ENCODE peak calls at places on chromosomes 1 and 21, in six cellular contexts. K is effector memory CD4-positive, alpha-beta T cell; Q is Calu3; Z is HEK293T; T is NCI-H774; U is endothelial cell. L is an unnamed sample.

GRCh38 chr1:5566924-5567323 is 425.3 kb downstream of the NPHP4 start:
- DNase-seq in K (no peak), Q (no peak), Z (no peak), T (no peak), U (no peak), L (no peak)

GRCh38 chr1:66357478-66358197 is 176.3 kb upstream of the SGIP1 start:
- DNase-seq in K (no peak), Q (no peak), Z (peak; percentile 24), T (no peak), U (no peak), L (no peak)

GRCh38 chr1:212212901-212213300 is 72.3 kb upstream of the PPP2R5A start:
- DNase-seq in K (no peak), Q (no peak), Z (no peak), T (no peak), U (no peak), L (peak; percentile 73)

GRCh38 chr1:108704501-108704900 is 8.2 kb upstream of the FNDC7 start:
- DNase-seq in K (no peak), Q (peak; percentile 15), Z (no peak), T (no peak), U (no peak), L (no peak)

GRCh38 chr1:18100493-18101063 is 7.0 kb upstream of the IGSF21 start:
- DNase-seq in K (no peak), Q (peak; percentile 42), Z (peak; percentile 74), T (peak; percentile 4), U (peak; percentile 63), L (peak; percentile 68)

GRCh38 chr1:3594706-3595377 is 16.5 kb downstream of the MEGF6 start:
- DNase-seq in K (no peak), Q (no peak), Z (no peak), T (no peak), U (no peak), L (no peak)

GRCh38 chr1:3056641-3057040 is 12.4 kb upstream of the PRDM16 start:
- DNase-seq in K (no peak), Q (no peak), Z (no peak), T (no peak), U (no peak), L (no peak)

GRCh38 chr1:2231667-2232254 is 3.6 kb downstream of the SKI start:
- DNase-seq in K (peak; percentile 72), Q (peak; percentile 61), Z (peak; percentile 72), T (no peak), U (no peak), L (no peak)

GRCh38 chr1:93518516-93518915 is 70.6 kb downstream of the FNBP1L start:
- DNase-seq in K (no peak), Q (no peak), Z (no peak), T (no peak), U (no peak), L (peak; percentile 21)

GRCh38 chr1:218156602-218157001 is 128.5 kb upstream of the RRP15 start:
- DNase-seq in K (no peak), Q (peak; percentile 69), Z (peak; percentile 12), T (peak; percentile 65), U (no peak), L (no peak)

GRCh38 chr1:110561631-110562030 is 42.7 kb upstream of the KCNA10 start:
- DNase-seq in K (no peak), Q (no peak), Z (no peak), T (no peak), U (no peak), L (no peak)

GRCh38 chr1:32749726-32750224 is 47.2 kb upstream of the SYNC start:
- DNase-seq in K (no peak), Q (no peak), Z (no peak), T (no peak), U (no peak), L (no peak)

GRCh38 chr1:187300093-187300492 is 471.3 kb downstream of the PLA2G4A start:
- DNase-seq in K (no peak), Q (no peak), Z (no peak), T (no peak), U (no peak), L (no peak)

GRCh38 chr1:197675475-197676324 is 99.6 kb downstream of the DENND1B start:
- DNase-seq in K (no peak), Q (peak; percentile 23), Z (no peak), T (no peak), U (no peak), L (peak; percentile 69)

GRCh38 chr1:54238353-54239040 is 38.5 kb downstream of the MRPL37 start:
- DNase-seq in K (no peak), Q (no peak), Z (no peak), T (no peak), U (no peak), L (no peak)

GRCh38 chr1:182764029-182764768 is 25.4 kb upstream of the NPL start:
- DNase-seq in K (no peak), Q (no peak), Z (no peak), T (no peak), U (no peak), L (no peak)

GRCh38 chr1:168498159-168498609 is 45.6 kb downstream of the XCL2 start:
- DNase-seq in K (no peak), Q (no peak), Z (no peak), T (no peak), U (no peak), L (peak; percentile 95)

GRCh38 chr1:182841368-182841988 is 2.3 kb downstream of the DHX9 start:
- DNase-seq in K (no peak), Q (peak; percentile 21), Z (no peak), T (no peak), U (no peak), L (no peak)

GRCh38 chr1:50633465-50633864 is 210.2 kb upstream of the DMRTA2 start:
- DNase-seq in K (no peak), Q (peak; percentile 20), Z (peak; percentile 7), T (peak; percentile 56), U (no peak), L (peak; percentile 24)

GRCh38 chr1:224500802-224501201 is 66.2 kb upstream of the WDR26 start:
- DNase-seq in K (no peak), Q (no peak), Z (no peak), T (no peak), U (no peak), L (no peak)

GRCh38 chr1:223088713-223089240 is 54.3 kb downstream of the TLR5 start:
- DNase-seq in K (no peak), Q (no peak), Z (no peak), T (no peak), U (no peak), L (no peak)

GRCh38 chr1:155125946-155126493 is 1.7 kb upstream of the EFNA1 start:
- DNase-seq in K (no peak), Q (peak; percentile 52), Z (peak; percentile 48), T (no peak), U (peak; percentile 22), L (no peak)

GRCh38 chr1:58592521-58593134 is 15.6 kb upstream of the TACSTD2 start:
- DNase-seq in K (no peak), Q (peak; percentile 76), Z (no peak), T (no peak), U (no peak), L (no peak)

GRCh38 chr21:37916795-37917142 is 512 bp upstream of the KCNJ6 start:
- DNase-seq in K (no peak), Q (no peak), Z (peak; percentile 63), T (peak; percentile 32), U (peak; percentile 90), L (peak; percentile 70)

GRCh38 chr1:165855010-165855838 is 27.8 kb downstream of the UCK2 start:
- DNase-seq in K (no peak), Q (no peak), Z (no peak), T (no peak), U (no peak), L (no peak)

GRCh38 chr1:2107586-2108212 is 57.5 kb downstream of the PRKCZ start:
- DNase-seq in K (no peak), Q (no peak), Z (no peak), T (no peak), U (no peak), L (no peak)

GRCh38 chr1:235326719-235327558 is 1.0 kb downstream of the ARID4B start:
- DNase-seq in K (peak; percentile 61), Q (peak; percentile 35), Z (peak; percentile 46), T (no peak), U (peak; percentile 42), L (peak; percentile 72)